ENCODE peak calls at places on chromosomes 11 and 22, in five cellular contexts. G, S, D, E and Z are unnamed samples.

GRCh38 chr11:35190804-35191348 is 51.9 kb downstream of the CD44 start:
- DNase-seq in S (no peak), D (no peak), G (no peak), E (no peak), Z (no peak)

GRCh38 chr11:17163742-17164141 is 44.0 kb downstream of the PIK3C2A start:
- DNase-seq in G (no peak), D (no peak), E (no peak), S (no peak), Z (no peak)

GRCh38 chr11:106461839-106462545 is 384.5 kb downstream of the AASDHPPT start:
- DNase-seq in G (no peak), S (no peak), D (peak), E (no peak), Z (no peak)

GRCh38 chr11:58524232-58525036 is 16.5 kb upstream of the OR5B21 start:
- DNase-seq in D (peak), G (peak), S (no peak), E (peak), Z (peak)

GRCh38 chr11:69157156-69157821 is 1.6 kb downstream of the SMIM38 start:
- DNase-seq in D (peak), G (peak), E (peak), S (no peak), Z (no peak)

GRCh38 chr22:36379593-36380361 is 8.0 kb downstream of the MYH9 start:
- DNase-seq in E (peak), G (peak), S (peak), D (no peak), Z (no peak)

GRCh38 chr11:131511794-131512193 is 141.4 kb downstream of the NTM start:
- DNase-seq in S (no peak), D (peak), E (peak), G (no peak), Z (no peak)

GRCh38 chr11:72782081-72782920 is 11.5 kb downstream of the STARD10 start:
- DNase-seq in S (peak), G (no peak), E (peak), D (peak), Z (no peak)

GRCh38 chr11:26551186-26551801 is 20.8 kb downstream of the MUC15 start:
- DNase-seq in G (peak), D (no peak), E (no peak), S (no peak), Z (no peak)

GRCh38 chr11:118251858-118252652 is at the start of gene MPZL3:
- DNase-seq in G (peak), E (peak), D (peak), S (peak), Z (no peak)

GRCh38 chr11:105489431-105489830 is 120.4 kb upstream of the GRIA4 start:
- DNase-seq in G (peak), D (peak), S (no peak), E (no peak), Z (no peak)

GRCh38 chr11:119709638-119710346 is 19.2 kb downstream of the NECTIN1 start:
- DNase-seq in E (no peak), G (peak), S (peak), D (peak), Z (no peak)

GRCh38 chr22:25557218-25557617 is 7.3 kb upstream of the GRK3 start:
- DNase-seq in S (no peak), E (no peak), D (no peak), G (no peak), Z (no peak)

GRCh38 chr11:95652002-95652472 is 137.5 kb downstream of the FAM76B start:
- DNase-seq in S (no peak), E (no peak), D (no peak), G (no peak), Z (no peak)

GRCh38 chr22:33971561-33971961 is 51.3 kb upstream of the LARGE1 start:
- DNase-seq in G (no peak), D (peak), S (no peak), E (no peak), Z (no peak)

GRCh38 chr22:20174785-20175596 is 24.1 kb upstream of the CCDC188 start:
- DNase-seq in D (peak), E (no peak), G (no peak), S (no peak), Z (no peak)

DNA sequence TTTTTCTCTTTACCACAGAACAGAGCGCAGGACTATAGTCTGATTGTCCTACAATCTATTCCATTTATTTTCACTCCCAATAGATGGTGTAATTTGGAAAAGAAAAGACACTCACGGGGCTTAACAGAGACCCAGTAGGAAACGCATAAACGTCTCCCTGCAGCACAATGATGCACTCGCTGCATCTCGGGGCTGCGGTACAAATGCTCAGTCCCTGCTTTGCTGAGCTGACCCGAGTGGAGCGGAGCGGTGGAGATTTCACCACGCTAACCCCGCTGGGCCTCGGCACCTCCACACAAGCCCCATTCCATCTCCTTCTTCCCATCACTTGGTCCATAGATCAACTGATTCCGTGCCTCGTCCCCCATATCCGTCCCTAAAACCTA is 1.5 kb downstream of the FEZ1 start:
- DNase-seq in D (peak), S (no peak), E (no peak), G (peak), Z (no peak)
- H3K4me3 ChIP-seq in D (peak), S (no peak), E (no peak), G (peak), Z (peak)

DNA sequence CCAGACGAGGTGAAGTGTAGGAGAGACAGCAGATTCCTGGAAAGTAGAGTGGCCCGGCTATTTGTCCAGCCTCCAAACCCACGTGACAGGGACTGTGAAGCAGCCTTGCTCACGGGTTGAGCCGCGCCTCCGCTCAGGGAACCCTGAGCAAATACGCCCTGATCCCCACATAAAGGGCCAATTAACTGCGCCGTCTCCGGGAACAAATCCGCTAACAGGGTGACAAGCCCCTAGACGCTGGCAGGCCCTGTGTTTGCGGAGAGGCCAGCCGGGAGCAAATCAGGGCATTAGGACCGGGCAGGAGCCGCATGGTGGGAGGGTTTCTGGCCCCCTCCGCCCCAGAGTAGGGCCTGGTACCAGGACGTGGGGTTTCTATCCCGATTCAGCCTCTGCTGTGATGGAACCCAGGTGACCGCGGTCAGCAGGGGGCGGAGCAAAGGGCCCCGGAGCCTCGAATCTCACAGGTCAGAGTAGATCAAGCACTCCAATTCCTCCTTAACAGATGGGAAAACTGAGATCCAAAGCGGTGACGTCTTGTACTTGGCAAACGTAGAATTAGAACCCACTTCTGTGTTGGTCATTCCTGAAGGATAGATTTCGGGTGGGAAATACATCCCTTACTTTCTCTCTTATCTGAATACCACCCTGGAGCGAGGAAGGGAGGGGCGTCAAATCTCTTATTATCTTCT is 2.0 kb upstream of the ROBO3 start:
- DNase-seq in G (peak), D (peak), S (no peak), E (peak), Z (no peak)
- H3K4me3 ChIP-seq in G (peak), D (peak), S (no peak), E (no peak), Z (peak)

DNA sequence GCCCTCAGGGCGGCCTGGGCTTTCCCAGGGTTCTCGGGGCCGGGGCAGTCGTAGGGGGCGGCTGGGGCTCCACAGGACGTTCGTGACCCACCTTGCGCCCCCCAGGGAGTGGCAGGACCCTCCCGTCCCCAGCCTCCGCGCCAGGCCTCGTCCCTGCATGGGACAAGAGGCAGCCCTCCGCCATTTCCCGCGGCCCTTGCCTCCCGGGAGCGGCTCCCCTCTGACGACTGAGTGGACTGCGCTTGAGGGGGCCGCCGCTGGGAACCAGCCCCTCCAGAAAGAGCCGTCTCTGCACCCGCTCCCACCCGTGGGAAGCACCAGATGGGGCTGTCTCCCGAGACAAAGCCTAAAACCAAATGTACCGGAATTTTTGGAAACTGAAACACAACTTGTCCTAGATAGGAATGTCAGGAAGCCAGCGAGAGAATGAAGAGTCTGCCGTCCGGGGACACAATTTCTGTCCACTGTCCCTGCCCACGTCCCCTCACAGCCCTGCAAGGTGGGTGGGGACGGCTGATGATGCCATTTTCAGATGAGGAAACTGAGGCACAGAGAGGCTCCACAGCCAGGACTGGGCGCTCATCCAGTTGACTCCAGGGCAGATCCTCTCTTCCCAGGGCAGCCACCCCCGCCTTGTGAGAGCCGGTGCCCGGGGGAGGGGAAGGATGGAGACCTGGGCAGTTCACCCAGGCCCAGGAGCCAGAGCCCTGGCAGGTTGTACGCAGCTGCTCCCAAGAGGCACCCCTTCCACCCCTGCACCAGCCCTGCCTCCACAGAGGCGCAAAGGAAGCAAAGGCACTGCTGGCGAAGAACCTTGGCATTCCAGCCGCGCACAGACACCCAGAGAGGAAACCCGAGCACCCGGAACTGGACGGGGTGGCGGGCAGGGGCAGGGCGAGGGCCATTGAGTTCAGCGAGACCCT is 18.1 kb upstream of the PICK1 start:
- DNase-seq in D (no peak), S (no peak), G (no peak), E (no peak), Z (no peak)
- H3K4me3 ChIP-seq in D (no peak), S (no peak), G (no peak), E (no peak), Z (no peak)

DNA sequence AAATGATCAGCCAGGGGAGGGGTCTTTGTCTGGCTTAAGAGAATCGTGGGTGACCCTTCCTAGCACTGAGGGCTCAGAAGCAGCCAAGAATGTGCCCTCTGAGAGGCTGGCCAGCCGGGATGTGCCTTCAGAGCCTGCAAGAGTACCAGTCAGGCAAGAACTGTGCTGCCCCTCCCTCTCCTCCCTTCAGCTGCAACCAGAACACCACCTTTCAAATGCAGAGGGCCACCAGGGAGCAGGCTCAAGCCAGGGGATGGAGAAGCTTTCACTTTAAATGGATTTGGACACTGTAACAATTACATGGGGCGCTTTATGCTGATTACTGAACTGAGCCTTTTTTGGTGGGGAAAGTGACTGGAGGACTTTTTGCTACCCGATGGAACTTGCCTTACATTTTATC is 44.9 kb upstream of the TENM4 start:
- DNase-seq in E (no peak), D (peak), G (no peak), S (no peak), Z (no peak)
- H3K4me3 ChIP-seq in E (no peak), D (no peak), G (no peak), S (no peak), Z (no peak)